ENCODE peak calls at places on chromosomes 6 and 20, in ten cellular contexts. S is foreskin melanocyte; E is Calu3; J is cardiac fibroblast; H is memory B cell; B is naive B cell; D is NCI-H774; Y is CD4-positive, CD25-positive, alpha-beta regulatory T cell; A is GM13976; W is small intestine. Z is an unnamed sample.

GRCh38 chr6:56552212-56553130 is 90.2 kb downstream of the DST start:
- DNase-seq in E (no peak), Y (no peak), D (no peak), S (peak), J (peak), B (no peak), H (no peak), A (no peak), W (no peak), Z (no peak)

GRCh38 chr20:63045401-63045800 is 38.6 kb upstream of the BHLHE23 start:
- DNase-seq in B (no peak), E (no peak), A (no peak), W (no peak), D (no peak), Y (no peak), H (no peak), J (no peak), S (no peak), Z (no peak)

GRCh38 chr6:45965787-45966186 is 49.9 kb downstream of the CLIC5 start:
- DNase-seq in Y (no peak), S (peak), H (no peak), D (no peak), A (no peak), W (no peak), E (no peak), J (peak), B (no peak), Z (no peak)

GRCh38 chr20:37345339-37346231 is at the start of gene SRC:
- DNase-seq in D (peak), A (peak), H (peak), J (peak), Y (peak), S (peak), B (peak), W (peak), E (peak), Z (peak)

GRCh38 chr20:12409501-12409900 is 491.8 kb downstream of the BTBD3 start:
- DNase-seq in W (no peak), S (no peak), E (no peak), B (no peak), J (no peak), D (no peak), A (no peak), Y (no peak), H (no peak), Z (no peak)

GRCh38 chr20:49516916-49517315 is 34.4 kb upstream of the KCNB1 start:
- DNase-seq in S (no peak), W (no peak), J (no peak), Y (no peak), B (no peak), A (no peak), H (no peak), D (no peak), E (no peak), Z (no peak)

GRCh38 chr6:72084992-72085569 is 198.7 kb downstream of the RIMS1 start:
- DNase-seq in D (peak), J (peak), E (no peak), A (peak), H (no peak), B (no peak), S (peak), Y (no peak), W (peak), Z (no peak)

GRCh38 chr6:28634758-28635546 is 109.3 kb downstream of the GPX5 start:
- DNase-seq in D (no peak), W (no peak), B (no peak), Y (no peak), E (no peak), A (peak), S (no peak), H (no peak), J (peak), Z (no peak)

GRCh38 chr6:150185697-150186096 is 42.9 kb downstream of the PPP1R14C start:
- DNase-seq in E (no peak), S (no peak), H (no peak), Y (no peak), B (no peak), W (peak), D (no peak), J (no peak), A (no peak), Z (no peak)

GRCh38 chr20:35006531-35006971 is 50.9 kb downstream of the MYH7B start:
- DNase-seq in J (no peak), A (no peak), S (no peak), H (no peak), Y (no peak), D (no peak), B (no peak), W (no peak), E (no peak), Z (no peak)

GRCh38 chr20:54173653-54174451 is at the start of gene CYP24A1:
- DNase-seq in J (no peak), B (no peak), Y (no peak), W (peak), H (no peak), A (peak), S (no peak), E (peak), D (no peak), Z (no peak)

GRCh38 chr20:20668639-20669038 is 43.8 kb downstream of the RALGAPA2 start:
- DNase-seq in B (peak), S (peak), J (peak), D (no peak), H (peak), E (no peak), Y (no peak), W (no peak), A (peak), Z (no peak)

GRCh38 chr20:22495172-22495571 is 89.2 kb downstream of the FOXA2 start:
- DNase-seq in A (no peak), Y (no peak), H (no peak), D (no peak), S (no peak), W (no peak), B (no peak), E (no peak), J (no peak), Z (no peak)

GRCh38 chr6:84350397-84350796 is 123.0 kb upstream of the CEP162 start:
- DNase-seq in W (no peak), H (no peak), D (no peak), J (peak), Y (no peak), B (no peak), E (no peak), S (no peak), A (no peak), Z (no peak)

GRCh38 chr6:166586424-166587156 is at the start of gene RAMACL:
- DNase-seq in H (peak), D (peak), B (peak), Y (peak), J (no peak), S (no peak), A (peak), W (peak), E (peak), Z (no peak)

GRCh38 chr6:34630040-34630439 is 66.5 kb downstream of the ILRUN start:
- DNase-seq in J (peak), Y (no peak), B (no peak), E (no peak), H (no peak), D (no peak), W (no peak), A (no peak), S (peak), Z (no peak)

GRCh38 chr6:42729731-42730130 is 7.3 kb upstream of the PRPH2 start:
- DNase-seq in E (no peak), B (no peak), A (no peak), H (no peak), J (peak), D (no peak), S (no peak), Y (no peak), W (peak), Z (no peak)

GRCh38 chr6:150666071-150666470 is 66.4 kb downstream of the PLEKHG1 start:
- DNase-seq in A (no peak), D (no peak), J (peak), Y (no peak), E (no peak), H (no peak), S (peak), W (no peak), B (no peak), Z (no peak)

GRCh38 chr6:117555882-117556498 is 46.3 kb downstream of the GOPC start:
- DNase-seq in D (peak), E (peak), B (peak), J (peak), W (peak), H (peak), Y (peak), A (no peak), S (no peak), Z (no peak)

GRCh38 chr20:45783656-45784294 is 7.9 kb downstream of the WFDC3 start:
- DNase-seq in S (no peak), A (no peak), W (peak), Y (no peak), D (no peak), B (no peak), E (peak), H (no peak), J (peak), Z (no peak)

GRCh38 chr6:24775520-24776058 is 852 bp downstream of the GMNN start:
- DNase-seq in A (no peak), W (no peak), E (no peak), H (no peak), B (no peak), S (peak), D (no peak), J (peak), Y (peak), Z (no peak)